ENCODE peak calls at places on chromosomes 6 and 20, in ten cellular contexts. C is spleen; I is left lung; V is esophagus squamous epithelium; S is PC-9; G is CD8-positive, alpha-beta T cell; U is Caco-2; M is transverse colon; F is esophagus muscularis mucosa; H is tibial nerve. O is an unnamed sample.

GRCh38 chr20:8223096-8223870 is 91.2 kb downstream of the PLCB1 start:
- DNase-seq in F (no peak), V (no peak), I (no peak), U (no peak), G (no peak), H (no peak), S (no peak), M (no peak), C (no peak), O (no peak)

GRCh38 chr20:36384022-36384619 is 78.0 kb downstream of the DLGAP4 start:
- DNase-seq in I (no peak), S (peak; percentile 50), F (no peak), H (no peak), U (peak; percentile 78), M (no peak), G (peak; percentile 3), V (no peak), C (no peak), O (peak; percentile 49)

GRCh38 chr20:59749293-59749680 is 144.9 kb downstream of the PHACTR3 start:
- DNase-seq in I (no peak), M (no peak), H (no peak), V (no peak), F (no peak), U (no peak), C (peak; percentile 49), S (no peak), G (no peak), O (no peak)

GRCh38 chr6:83359638-83360037 is 71.2 kb downstream of the ME1 start:
- DNase-seq in V (no peak), I (no peak), F (no peak), H (no peak), U (no peak), G (no peak), M (no peak), S (no peak), C (no peak), O (no peak)

GRCh38 chr20:15220009-15220656 is 882.7 kb upstream of the FLRT3 start:
- DNase-seq in I (no peak), G (no peak), F (no peak), H (no peak), V (no peak), S (no peak), C (no peak), M (no peak), U (no peak), O (no peak)

GRCh38 chr20:2671977-2672376 is 8.0 kb upstream of the IDH3B start:
- DNase-seq in V (no peak), M (no peak), H (no peak), S (no peak), C (peak; percentile 9), U (peak; percentile 33), F (no peak), G (no peak), I (no peak), O (no peak)

GRCh38 chr20:57648878-57649616 is 28.8 kb upstream of the ZBP1 start:
- DNase-seq in C (peak; percentile 30), U (peak; percentile 26), S (no peak), F (peak; percentile 70), I (no peak), H (no peak), V (no peak), M (no peak), G (no peak), O (no peak)

GRCh38 chr20:60238992-60239655 is 280.9 kb downstream of the CDH26 start:
- DNase-seq in S (no peak), C (no peak), V (no peak), U (no peak), I (no peak), G (no peak), M (no peak), H (no peak), F (no peak), O (no peak)

GRCh38 chr20:57723816-57724215 is 14.0 kb upstream of the PMEPA1 start:
- DNase-seq in U (no peak), V (no peak), F (no peak), G (no peak), I (no peak), S (no peak), H (no peak), M (no peak), C (no peak), O (no peak)

GRCh38 chr6:49423817-49424216 is 39.2 kb downstream of the MMUT start:
- DNase-seq in C (no peak), I (no peak), G (no peak), V (no peak), F (no peak), U (no peak), S (no peak), H (no peak), M (no peak), O (no peak)

GRCh38 chr6:118606268-118606667 is 45.1 kb downstream of the CEP85L start:
- DNase-seq in F (peak; percentile 21), G (no peak), I (no peak), M (no peak), V (no peak), C (no peak), H (no peak), U (no peak), S (no peak), O (no peak)

GRCh38 chr6:112618796-112619195 is 271.7 kb downstream of the RFPL4B start:
- DNase-seq in M (no peak), I (no peak), U (no peak), S (no peak), V (no peak), F (no peak), G (no peak), H (no peak), C (no peak), O (no peak)

GRCh38 chr6:34559651-34560365 is 3.7 kb upstream of the SPDEF start:
- DNase-seq in I (no peak), U (no peak), S (no peak), H (no peak), C (no peak), F (no peak), V (no peak), M (no peak), G (no peak), O (no peak)

GRCh38 chr6:75171151-75171550 is 34.7 kb downstream of the COL12A1 start:
- DNase-seq in H (no peak), I (no peak), M (no peak), U (no peak), S (no peak), F (no peak), G (no peak), C (no peak), V (no peak), O (no peak)

GRCh38 chr20:22977047-22977785 is 57.9 kb upstream of the SSTR4 start:
- DNase-seq in C (no peak), S (no peak), I (no peak), H (peak; percentile 46), F (no peak), V (no peak), G (no peak), M (no peak), U (no peak), O (no peak)

DNA sequence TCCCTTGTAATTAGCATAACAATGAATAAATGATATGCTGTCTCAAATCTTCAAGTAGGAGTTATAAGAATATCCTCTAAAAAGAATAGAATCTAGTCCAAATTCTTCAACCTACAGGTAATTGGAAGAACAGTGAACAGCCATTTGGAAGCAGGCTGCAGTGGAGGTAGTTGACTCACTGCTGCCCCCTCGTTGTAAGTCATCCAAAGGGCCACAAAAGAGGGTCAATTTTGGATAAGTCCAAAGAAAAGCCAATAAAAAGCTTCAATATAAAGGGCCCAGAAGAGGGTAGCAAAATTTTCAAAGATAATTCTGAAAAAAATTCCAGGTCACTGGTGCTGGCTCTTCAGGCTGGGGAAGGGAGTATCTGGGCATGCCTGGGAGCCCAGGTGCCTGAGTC is 60.8 kb upstream of the SSTR4 start:
- DNase-seq in H (no peak), V (no peak), M (peak; percentile 12), S (no peak), G (no peak), C (no peak), I (no peak), F (no peak), U (no peak), O (peak; percentile 2)
- TF ChIP-seq CTCF in H (no peak), V (no peak), M (peak; percentile 13), S (peak; percentile 77), G (no peak), C (no peak), I (no peak), F (no peak), U (peak; percentile 33), O (peak; percentile 69)

DNA sequence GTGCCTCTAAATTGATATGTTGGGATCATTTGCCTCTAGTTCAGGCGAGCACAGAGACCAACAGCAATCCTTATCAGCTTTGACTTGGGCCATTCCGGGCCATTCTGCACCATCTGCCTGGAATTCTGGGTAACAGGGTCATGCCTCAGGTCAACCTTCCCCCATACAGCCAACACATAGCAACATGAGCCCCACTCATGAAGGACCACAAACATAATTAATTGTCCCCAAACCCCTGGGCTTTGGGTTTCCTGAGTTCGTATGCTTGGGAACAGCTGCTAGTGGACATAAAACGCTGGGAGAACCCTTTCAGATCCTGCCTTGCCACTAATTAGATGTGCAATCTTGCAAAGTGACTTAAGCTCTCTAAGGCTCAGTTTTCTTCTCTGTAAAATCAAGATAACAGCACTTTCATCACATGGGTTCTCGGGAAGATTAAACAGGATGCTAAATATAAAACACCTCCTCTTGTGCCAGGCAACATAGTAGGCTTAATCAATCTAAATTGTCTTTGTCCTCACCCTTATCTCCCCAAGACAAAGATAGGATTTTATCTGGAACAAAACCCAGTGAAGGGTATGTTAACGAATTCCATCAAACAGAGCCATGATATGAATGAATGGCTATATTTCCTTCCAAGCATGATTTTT is 426.5 kb downstream of the CD83 start:
- DNase-seq in I (no peak), S (no peak), C (no peak), H (no peak), F (no peak), U (no peak), V (no peak), M (no peak), G (no peak), O (no peak)
- H3K4me1 ChIP-seq in I (no peaks in the 10 kb centered on the region), S (no peaks in the 10 kb centered on the region), C (no peaks in the 10 kb centered on the region), H (no peaks in the 10 kb centered on the region), F (peaks cover 10% of the 10 kb centered on the region), U (peaks cover under 1% of the 10 kb centered on the region), V (no peaks in the 10 kb centered on the region), M (peaks cover 7% of the 10 kb centered on the region), G (no peaks in the 10 kb centered on the region), O (peaks cover 33% of the 10 kb centered on the region)

GRCh38 chr20:1360094-1360493 is 31.2 kb upstream of the SDCBP2 start:
- DNase-seq in M (no peak), F (no peak), S (no peak), G (no peak), U (no peak), C (no peak), I (no peak), V (no peak), H (no peak), O (no peak)
- TF ChIP-seq CTCF in M (no peak), F (no peak), S (no peak), G (no peak), U (no peak), C (no peak), I (peak; percentile 10), V (no peak), H (no peak), O (no peak)

DNA sequence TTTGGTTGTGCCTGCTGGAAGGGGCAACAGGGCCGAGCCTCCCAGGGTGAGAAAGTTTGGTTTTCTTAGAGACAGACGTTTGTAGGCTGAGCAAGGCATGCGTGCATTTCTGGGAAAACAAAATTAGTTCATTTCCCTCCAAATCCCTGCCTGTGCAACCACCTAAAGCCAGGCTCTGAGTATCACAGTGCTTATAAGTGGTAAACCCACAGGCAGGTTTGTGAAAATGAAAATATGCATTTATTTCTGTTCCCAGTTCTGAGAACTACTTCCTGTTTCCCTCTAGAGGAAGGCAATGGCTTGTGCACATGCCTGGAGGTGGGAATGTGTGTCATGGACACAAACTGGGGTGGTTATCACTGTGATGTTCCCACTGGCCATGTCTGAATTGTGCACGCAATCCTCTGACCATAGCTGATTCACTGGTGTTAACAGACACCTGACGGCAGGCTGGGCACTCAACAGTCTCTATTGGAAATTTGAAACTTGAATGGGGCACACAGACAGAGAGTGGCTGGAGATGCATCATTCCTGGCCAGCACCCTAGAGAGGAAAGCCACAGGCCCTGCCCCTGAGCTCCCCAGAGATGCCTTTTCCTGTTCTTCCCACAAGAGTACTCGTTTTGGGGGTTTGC is 26.3 kb downstream of the FAM110A start:
- DNase-seq in I (no peak), C (no peak), U (no peak), G (no peak), H (no peak), V (no peak), S (no peak), M (no peak), F (no peak), O (no peak)
- H3K4me1 ChIP-seq in I (no peaks in the 10 kb centered on the region), C (peaks cover 20% of the 10 kb centered on the region), U (no peaks in the 10 kb centered on the region), G (peaks cover 30% of the 10 kb centered on the region), H (no peaks in the 10 kb centered on the region), V (peaks cover 43% of the 10 kb centered on the region), S (peaks cover 24% of the 10 kb centered on the region), M (no peaks in the 10 kb centered on the region), F (no peaks in the 10 kb centered on the region), O (peaks cover 6% of the 10 kb centered on the region)